ENCODE peak calls at places on chromosomes 5 and 9, in seven cellular contexts. H is fibroblast of mammary gland; Z is activated CD8-positive, alpha-beta T cell treated with anti-CD3 and anti-CD28 coated beads for 36 hours; Q is tibial nerve; B is bronchial epithelial cell; R is suprapubic skin; C is H9. P is an unnamed sample.

GRCh38 chr5:141686648-141687416 is 4.8 kb upstream of the ARAP3 start:
- DNase-seq in H (no peak), Z (no peak), Q (no peak), B (no peak), R (no peak), C (peak), P (no peak)

GRCh38 chr9:128215491-128216404 is 12.6 kb downstream of the DNM1 start:
- DNase-seq in H (peak), Z (no peak), Q (no peak), B (no peak), R (no peak), C (no peak), P (no peak)

GRCh38 chr9:122991370-122991830 is 42.1 kb upstream of the GPR21 start:
- DNase-seq in H (peak), Z (peak), Q (peak), B (peak), R (no peak), C (no peak), P (no peak)

GRCh38 chr5:147393866-147394265 is 116.0 kb downstream of the DPYSL3 start:
- DNase-seq in H (no peak), Z (no peak), Q (no peak), B (no peak), R (no peak), C (peak), P (no peak)

GRCh38 chr9:18037981-18038380 is 436.0 kb upstream of the ADAMTSL1 start:
- DNase-seq in H (no peak), Z (no peak), Q (no peak), B (no peak), R (no peak), C (no peak), P (no peak)

GRCh38 chr9:107548298-107549142 is 59.0 kb upstream of the KLF4 start:
- DNase-seq in H (peak), Z (no peak), Q (peak), B (peak), R (no peak), C (no peak), P (no peak)

GRCh38 chr5:151562019-151562707 is 29.0 kb downstream of the FAT2 start:
- DNase-seq in H (no peak), Z (no peak), Q (no peak), B (no peak), R (no peak), C (no peak), P (no peak)

GRCh38 chr5:178672635-178673034 is 45.8 kb upstream of the CLK4 start:
- DNase-seq in H (no peak), Z (peak), Q (no peak), B (no peak), R (no peak), C (no peak), P (no peak)

GRCh38 chr5:83494666-83495065 is 23.1 kb downstream of the VCAN start:
- DNase-seq in H (no peak), Z (no peak), Q (no peak), B (no peak), R (no peak), C (no peak), P (no peak)

GRCh38 chr9:130522233-130522808 is 57.1 kb upstream of the FUBP3 start:
- DNase-seq in H (peak), Z (peak), Q (no peak), B (peak), R (no peak), C (peak), P (no peak)

GRCh38 chr5:153960269-153961215 is 78.2 kb downstream of the FAM114A2 start:
- DNase-seq in H (peak), Z (peak), Q (no peak), B (no peak), R (no peak), C (peak), P (no peak)

GRCh38 chr5:90398726-90399125 is 10.8 kb downstream of the CETN3 start:
- DNase-seq in H (no peak), Z (no peak), Q (no peak), B (no peak), R (no peak), C (no peak), P (no peak)

GRCh38 chr5:143564417-143564816 is 160.9 kb upstream of the NR3C1 start:
- DNase-seq in H (no peak), Z (no peak), Q (no peak), B (no peak), R (no peak), C (no peak), P (no peak)

GRCh38 chr5:38540348-38540747 is 16.1 kb downstream of the LIFR start:
- DNase-seq in H (no peak), Z (no peak), Q (no peak), B (no peak), R (no peak), C (no peak), P (no peak)

GRCh38 chr5:135241536-135241935 is 157.5 kb downstream of the MACROH2A1 start:
- DNase-seq in H (no peak), Z (no peak), Q (no peak), B (no peak), R (peak), C (no peak), P (no peak)

GRCh38 chr9:86645303-86645702 is 291.1 kb upstream of the TUT7 start:
- DNase-seq in H (no peak), Z (no peak), Q (no peak), B (no peak), R (no peak), C (peak), P (no peak)

GRCh38 chr5:148072207-148072606 is 8.4 kb downstream of the SPINK5 start:
- DNase-seq in H (no peak), Z (no peak), Q (no peak), B (peak), R (no peak), C (no peak), P (no peak)

GRCh38 chr9:15308511-15308910 is 1.5 kb upstream of the TTC39B start:
- DNase-seq in H (peak), Z (no peak), Q (no peak), B (peak), R (no peak), C (no peak), P (no peak)

GRCh38 chr5:134477462-134478245 is 47.8 kb upstream of the JADE2 start:
- DNase-seq in H (peak), Z (no peak), Q (no peak), B (no peak), R (peak), C (no peak), P (no peak)

GRCh38 chr5:88509403-88509802 is 240.8 kb upstream of the TMEM161B start:
- DNase-seq in H (no peak), Z (no peak), Q (no peak), B (no peak), R (no peak), C (no peak), P (no peak)

GRCh38 chr5:88734191-88734640 is 148.8 kb downstream of the MEF2C start:
- DNase-seq in H (no peak), Z (peak), Q (no peak), B (no peak), R (no peak), C (no peak), P (no peak)

GRCh38 chr5:107254214-107254901 is 416.4 kb downstream of the EFNA5 start:
- DNase-seq in H (no peak), Z (no peak), Q (no peak), B (no peak), R (no peak), C (no peak), P (no peak)

GRCh38 chr9:109194157-109194556 is 27.1 kb upstream of the FRRS1L start:
- DNase-seq in H (peak), Z (no peak), Q (no peak), B (no peak), R (no peak), C (no peak), P (no peak)

GRCh38 chr9:109203761-109204360 is 36.8 kb upstream of the FRRS1L start:
- DNase-seq in H (no peak), Z (no peak), Q (no peak), B (no peak), R (no peak), C (no peak), P (no peak)

GRCh38 chr9:109199676-109200075 is 32.6 kb upstream of the FRRS1L start:
- DNase-seq in H (no peak), Z (no peak), Q (no peak), B (no peak), R (no peak), C (no peak), P (no peak)

DNA sequence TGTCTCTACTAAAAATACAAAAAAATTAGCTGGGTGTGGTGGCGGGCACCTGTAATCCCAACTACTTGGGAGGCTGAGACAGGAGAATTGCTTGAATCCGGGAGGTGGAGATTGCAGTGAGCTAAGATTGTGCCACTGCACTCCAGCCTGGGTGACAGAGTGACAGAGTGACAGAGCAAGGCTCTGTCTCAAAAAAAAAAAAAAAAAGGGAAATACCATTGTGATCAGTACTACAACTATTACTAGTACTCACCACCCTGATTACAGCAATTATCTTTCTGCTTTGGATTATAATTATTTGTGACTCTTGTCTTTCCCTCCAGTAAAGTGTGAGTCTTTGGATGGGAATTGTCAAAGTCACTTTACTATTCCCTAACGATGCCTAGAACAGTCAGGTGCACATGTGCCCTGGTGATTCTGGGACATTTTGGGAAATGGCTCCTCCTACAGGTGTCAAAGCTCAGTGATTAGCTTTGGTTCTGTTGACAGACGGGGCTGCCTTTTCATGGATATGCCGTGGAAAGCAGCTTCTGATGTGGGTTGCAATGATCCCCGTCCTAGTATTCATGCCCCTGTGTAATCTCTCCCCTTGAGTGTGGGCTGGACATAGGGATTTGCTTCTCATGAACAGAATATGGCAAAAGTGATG is 31.8 kb upstream of the FRRS1L start:
- DNase-seq in H (no peak), Z (no peak), Q (no peak), B (no peak), R (no peak), C (no peak), P (no peak)
- TF ChIP-seq CTCF in H (peak), Z (peak), Q (no peak), B (peak), R (no peak), C (peak), P (no peak)

DNA sequence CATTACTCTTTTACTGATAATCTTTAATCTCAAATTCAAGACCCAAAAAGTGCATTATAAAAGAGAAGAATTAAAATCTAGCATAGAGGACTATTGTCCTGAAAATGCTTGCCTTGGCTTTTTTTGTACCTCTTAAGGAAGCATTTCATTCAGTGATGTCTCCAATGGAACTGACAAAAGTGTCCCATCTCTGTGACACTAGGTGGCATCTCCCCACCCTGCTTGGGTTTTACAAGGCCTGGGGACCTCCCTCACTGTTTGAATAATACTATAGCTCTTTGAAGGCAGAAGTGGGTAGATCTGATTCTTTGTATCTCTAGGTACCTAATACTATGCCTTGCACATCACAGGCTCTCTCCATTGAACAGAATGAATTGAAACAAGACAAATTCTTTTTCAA is 180.6 kb downstream of the EPB41L4A start:
- DNase-seq in H (no peak), Z (peak), Q (no peak), B (no peak), R (no peak), C (no peak), P (no peak)
- TF ChIP-seq CTCF in H (no peak), Z (no peak), Q (no peak), B (no peak), R (no peak), C (no peak), P (no peak)

GRCh38 chr5:127299678-127300077 is 9.1 kb downstream of the MEGF10 start:
- DNase-seq in H (peak), Z (no peak), Q (no peak), B (no peak), R (no peak), C (no peak), P (no peak)
- TF ChIP-seq CTCF in H (no peak), Z (no peak), Q (no peak), B (no peak), R (no peak), C (peak), P (peak)

GRCh38 chr9:19087601-19088000 is 15.1 kb downstream of the HAUS6 start:
- DNase-seq in H (peak), Z (no peak), Q (no peak), B (peak), R (no peak), C (no peak), P (no peak)

DNA sequence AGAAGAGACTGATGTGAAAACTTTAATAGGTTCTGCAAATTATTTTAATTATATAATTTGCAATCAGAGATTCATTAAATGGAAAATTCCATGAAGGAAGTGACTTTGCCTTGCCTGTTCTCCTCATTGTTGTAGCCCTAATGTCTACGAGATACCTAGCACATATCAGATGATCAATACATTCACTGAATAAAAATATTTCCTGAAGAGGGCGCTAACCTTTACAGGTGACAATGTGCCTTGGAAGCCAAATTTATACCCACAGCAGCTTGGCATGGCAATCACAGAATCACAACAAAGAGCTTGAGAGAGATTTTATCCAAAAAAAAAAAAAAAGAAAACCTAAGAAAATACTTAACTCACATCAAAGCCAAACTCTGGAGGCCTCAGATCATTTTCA is 17.4 kb downstream of the HAUS6 start:
- DNase-seq in H (peak), Z (no peak), Q (no peak), B (peak), R (no peak), C (no peak), P (no peak)
- TF ChIP-seq CTCF in H (peak), Z (peak), Q (no peak), B (peak), R (no peak), C (peak), P (peak)

DNA sequence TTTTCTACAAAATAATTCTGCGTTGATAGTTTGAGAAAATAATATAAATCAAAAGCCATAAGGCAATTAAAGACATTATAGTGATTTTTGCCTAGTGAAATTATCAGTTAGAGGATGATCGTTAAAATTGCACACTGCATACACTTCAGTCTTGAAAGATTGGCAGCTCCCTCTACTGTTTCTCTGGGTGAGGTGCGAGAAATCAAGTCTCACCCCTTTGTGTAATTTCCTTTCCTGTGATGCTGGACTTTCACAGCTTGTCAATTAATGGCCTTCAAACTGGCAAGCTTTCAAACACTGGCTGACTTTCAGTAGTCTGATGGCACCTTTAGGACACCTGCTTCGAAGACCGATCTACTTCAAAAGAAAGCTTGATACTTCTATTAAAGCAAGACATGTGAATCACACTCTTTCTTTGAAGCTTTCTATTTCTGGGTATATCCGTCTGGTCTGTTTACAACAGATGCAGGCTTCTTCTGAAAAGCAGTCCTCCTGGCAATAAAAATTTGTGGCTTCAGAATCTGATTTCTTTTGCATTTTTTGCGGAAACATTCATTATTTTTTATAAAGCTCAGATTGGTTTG is 706.8 kb upstream of the PTPRD start:
- DNase-seq in H (peak), Z (no peak), Q (no peak), B (peak), R (no peak), C (no peak), P (no peak)
- TF ChIP-seq CTCF in H (peak), Z (no peak), Q (no peak), B (peak), R (no peak), C (peak), P (peak)

GRCh38 chr5:120463991-120464626 is at the start of gene PRR16:
- DNase-seq in H (peak), Z (peak), Q (no peak), B (peak), R (peak), C (peak), P (peak)
- TF ChIP-seq CTCF in H (no peak), Z (no peak), Q (peak), B (peak), R (no peak), C (peak), P (peak)

P was measured in osteocyte.